ENCODE peak calls at places on chromosomes 11 and 22, in ten cellular contexts. One of them, this sample, is unnamed.

GRCh38 chr11:7278314-7278917 is 26.7 kb downstream of the SYT9 start:
- DNase-seq in nephron progenitor cell: peak; percentile 30
- DNase-seq in IMR-90: peak; percentile 34
- DNase-seq in progenitor cell of endocrine pancreas: no peak
- DNase-seq in thoracic aorta: no peak
- DNase-seq in tibial nerve: no peak
- DNase-seq in upper lobe of right lung: no peak
- DNase-seq in esophagus squamous epithelium: no peak
- DNase-seq in A549: peak; percentile 42
- DNase-seq in SK-N-SH: peak; percentile 37
- DNase-seq in this sample: no peak

GRCh38 chr11:12216542-12217422 is 106.4 kb downstream of the MICAL2 start:
- DNase-seq in nephron progenitor cell: no peak
- DNase-seq in esophagus squamous epithelium: no peak
- DNase-seq in A549: no peak
- DNase-seq in upper lobe of right lung: no peak
- DNase-seq in tibial nerve: no peak
- DNase-seq in IMR-90: peak; percentile 36
- DNase-seq in progenitor cell of endocrine pancreas: no peak
- DNase-seq in thoracic aorta: no peak
- DNase-seq in SK-N-SH: peak; percentile 72
- DNase-seq in this sample: peak; percentile 37

GRCh38 chr11:94028436-94028835 is 7.3 kb downstream of the HEPHL1 start:
- DNase-seq in IMR-90: peak; percentile 81
- DNase-seq in SK-N-SH: no peak
- DNase-seq in tibial nerve: no peak
- DNase-seq in upper lobe of right lung: no peak
- DNase-seq in thoracic aorta: no peak
- DNase-seq in progenitor cell of endocrine pancreas: no peak
- DNase-seq in A549: peak; percentile 13
- DNase-seq in esophagus squamous epithelium: no peak
- DNase-seq in nephron progenitor cell: no peak
- DNase-seq in this sample: no peak

GRCh38 chr11:104731890-104732289 is 166.4 kb downstream of the CASP12 start:
- DNase-seq in tibial nerve: no peak
- DNase-seq in esophagus squamous epithelium: no peak
- DNase-seq in progenitor cell of endocrine pancreas: no peak
- DNase-seq in IMR-90: no peak
- DNase-seq in upper lobe of right lung: no peak
- DNase-seq in A549: no peak
- DNase-seq in thoracic aorta: no peak
- DNase-seq in nephron progenitor cell: no peak
- DNase-seq in SK-N-SH: no peak
- DNase-seq in this sample: no peak

GRCh38 chr11:111976614-111977140 is 39.5 kb downstream of the DIXDC1 start:
- DNase-seq in A549: no peak
- DNase-seq in SK-N-SH: no peak
- DNase-seq in progenitor cell of endocrine pancreas: no peak
- DNase-seq in tibial nerve: no peak
- DNase-seq in thoracic aorta: peak; percentile 36
- DNase-seq in IMR-90: no peak
- DNase-seq in nephron progenitor cell: no peak
- DNase-seq in upper lobe of right lung: no peak
- DNase-seq in esophagus squamous epithelium: no peak
- DNase-seq in this sample: no peak

GRCh38 chr11:78365381-78365792 is 52.2 kb downstream of the GAB2 start:
- DNase-seq in nephron progenitor cell: no peak
- DNase-seq in thoracic aorta: no peak
- DNase-seq in tibial nerve: no peak
- DNase-seq in A549: peak; percentile 41
- DNase-seq in IMR-90: no peak
- DNase-seq in esophagus squamous epithelium: no peak
- DNase-seq in progenitor cell of endocrine pancreas: peak; percentile 12
- DNase-seq in upper lobe of right lung: no peak
- DNase-seq in SK-N-SH: no peak
- DNase-seq in this sample: no peak

GRCh38 chr22:49119551-49119952 is 708.1 kb downstream of the BRD1 start:
- DNase-seq in progenitor cell of endocrine pancreas: no peak
- DNase-seq in upper lobe of right lung: no peak
- DNase-seq in IMR-90: no peak
- DNase-seq in SK-N-SH: no peak
- DNase-seq in thoracic aorta: peak; percentile 34
- DNase-seq in A549: no peak
- DNase-seq in nephron progenitor cell: peak; percentile 32
- DNase-seq in tibial nerve: no peak
- DNase-seq in esophagus squamous epithelium: no peak
- DNase-seq in this sample: peak; percentile 36

GRCh38 chr11:121406291-121406690 is 45.8 kb upstream of the SORL1 start:
- DNase-seq in IMR-90: no peak
- DNase-seq in progenitor cell of endocrine pancreas: no peak
- DNase-seq in upper lobe of right lung: no peak
- DNase-seq in A549: no peak
- DNase-seq in esophagus squamous epithelium: no peak
- DNase-seq in thoracic aorta: no peak
- DNase-seq in tibial nerve: no peak
- DNase-seq in nephron progenitor cell: no peak
- DNase-seq in SK-N-SH: no peak
- DNase-seq in this sample: no peak

GRCh38 chr22:19632671-19633148 is 81.6 kb upstream of the SEPTIN5 start:
- DNase-seq in IMR-90: no peak
- DNase-seq in SK-N-SH: peak; percentile 7
- DNase-seq in tibial nerve: no peak
- DNase-seq in esophagus squamous epithelium: no peak
- DNase-seq in progenitor cell of endocrine pancreas: no peak
- DNase-seq in thoracic aorta: no peak
- DNase-seq in A549: no peak
- DNase-seq in upper lobe of right lung: no peak
- DNase-seq in nephron progenitor cell: no peak
- DNase-seq in this sample: no peak

GRCh38 chr11:120514541-120515121 is 3.1 kb downstream of the GRIK4 start:
- DNase-seq in nephron progenitor cell: no peak
- DNase-seq in A549: no peak
- DNase-seq in esophagus squamous epithelium: no peak
- DNase-seq in thoracic aorta: no peak
- DNase-seq in SK-N-SH: no peak
- DNase-seq in progenitor cell of endocrine pancreas: no peak
- DNase-seq in IMR-90: no peak
- DNase-seq in tibial nerve: no peak
- DNase-seq in upper lobe of right lung: peak; percentile 56
- DNase-seq in this sample: no peak

GRCh38 chr22:50459443-50460140 is 15.2 kb downstream of the SBF1 start:
- DNase-seq in progenitor cell of endocrine pancreas: no peak
- DNase-seq in SK-N-SH: no peak
- DNase-seq in IMR-90: no peak
- DNase-seq in thoracic aorta: no peak
- DNase-seq in A549: no peak
- DNase-seq in tibial nerve: no peak
- DNase-seq in esophagus squamous epithelium: no peak
- DNase-seq in upper lobe of right lung: no peak
- DNase-seq in nephron progenitor cell: no peak
- DNase-seq in this sample: no peak

GRCh38 chr11:31645747-31646146 is 136.2 kb downstream of the ELP4 start:
- DNase-seq in IMR-90: peak; percentile 88
- DNase-seq in nephron progenitor cell: no peak
- DNase-seq in upper lobe of right lung: no peak
- DNase-seq in esophagus squamous epithelium: no peak
- DNase-seq in SK-N-SH: no peak
- DNase-seq in A549: peak; percentile 76
- DNase-seq in tibial nerve: no peak
- DNase-seq in thoracic aorta: no peak
- DNase-seq in progenitor cell of endocrine pancreas: no peak
- DNase-seq in this sample: no peak

GRCh38 chr11:118046964-118047700 is 29.7 kb upstream of the TMPRSS4 start:
- DNase-seq in nephron progenitor cell: no peak
- DNase-seq in progenitor cell of endocrine pancreas: no peak
- DNase-seq in IMR-90: no peak
- DNase-seq in tibial nerve: no peak
- DNase-seq in thoracic aorta: no peak
- DNase-seq in upper lobe of right lung: no peak
- DNase-seq in A549: no peak
- DNase-seq in SK-N-SH: no peak
- DNase-seq in esophagus squamous epithelium: no peak
- DNase-seq in this sample: no peak

GRCh38 chr11:86176165-86176884 is 68.2 kb upstream of the EED start:
- DNase-seq in upper lobe of right lung: no peak
- DNase-seq in thoracic aorta: no peak
- DNase-seq in nephron progenitor cell: no peak
- DNase-seq in SK-N-SH: no peak
- DNase-seq in A549: no peak
- DNase-seq in tibial nerve: no peak
- DNase-seq in esophagus squamous epithelium: no peak
- DNase-seq in IMR-90: peak; percentile 52
- DNase-seq in progenitor cell of endocrine pancreas: no peak
- DNase-seq in this sample: no peak

DNA sequence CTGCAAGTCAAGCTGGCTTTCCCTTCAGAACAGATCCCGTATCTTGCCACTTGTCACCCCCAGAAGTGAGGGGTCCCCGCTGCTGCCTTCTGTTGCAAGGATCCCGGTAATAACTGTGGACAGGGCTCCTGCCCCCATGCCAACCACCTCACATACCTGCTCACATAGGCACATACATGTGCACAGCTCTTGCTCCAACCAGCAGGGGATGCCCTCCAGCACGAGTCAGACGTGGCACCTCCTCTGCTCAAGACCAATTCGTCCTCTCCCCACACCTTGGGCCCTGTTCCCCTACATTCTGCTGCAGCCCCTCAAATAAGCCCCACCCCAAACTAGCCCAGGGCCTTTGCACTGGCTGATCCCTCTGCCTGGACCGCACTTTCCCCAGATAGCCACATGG is 163.3 kb downstream of the CRYBB2 start:
- DNase-seq in tibial nerve: no peak
- DNase-seq in IMR-90: no peak
- DNase-seq in upper lobe of right lung: no peak
- DNase-seq in progenitor cell of endocrine pancreas: no peak
- DNase-seq in nephron progenitor cell: no peak
- DNase-seq in esophagus squamous epithelium: no peak
- DNase-seq in SK-N-SH: no peak
- DNase-seq in thoracic aorta: no peak
- DNase-seq in A549: no peak
- DNase-seq in this sample: no peak
- TF ChIP-seq CTCF in tibial nerve: no peak
- TF ChIP-seq CTCF in IMR-90: peak; percentile 4
- TF ChIP-seq CTCF in upper lobe of right lung: no peak
- TF ChIP-seq CTCF in progenitor cell of endocrine pancreas: no peak
- TF ChIP-seq CTCF in nephron progenitor cell: no peak
- TF ChIP-seq CTCF in esophagus squamous epithelium: no peak
- TF ChIP-seq CTCF in SK-N-SH: no peak
- TF ChIP-seq CTCF in thoracic aorta: no peak
- TF ChIP-seq CTCF in A549: no peak
- TF ChIP-seq CTCF in this sample: peak; percentile 27

GRCh38 chr11:116895053-116895757 is 57.8 kb upstream of the APOA1 start:
- DNase-seq in IMR-90: no peak
- DNase-seq in tibial nerve: peak; percentile 27
- DNase-seq in esophagus squamous epithelium: no peak
- DNase-seq in A549: peak; percentile 11
- DNase-seq in upper lobe of right lung: no peak
- DNase-seq in SK-N-SH: peak; percentile 28
- DNase-seq in nephron progenitor cell: peak; percentile 38
- DNase-seq in thoracic aorta: no peak
- DNase-seq in progenitor cell of endocrine pancreas: no peak
- DNase-seq in this sample: no peak
- TF ChIP-seq CTCF in IMR-90: peak; percentile 29
- TF ChIP-seq CTCF in tibial nerve: peak; percentile 11
- TF ChIP-seq CTCF in esophagus squamous epithelium: peak; percentile 30
- TF ChIP-seq CTCF in A549: no peak
- TF ChIP-seq CTCF in upper lobe of right lung: peak; percentile 27
- TF ChIP-seq CTCF in SK-N-SH: peak; percentile 40
- TF ChIP-seq CTCF in nephron progenitor cell: peak; percentile 40
- TF ChIP-seq CTCF in thoracic aorta: peak; percentile 25
- TF ChIP-seq CTCF in progenitor cell of endocrine pancreas: peak; percentile 56
- TF ChIP-seq CTCF in this sample: peak; percentile 58

GRCh38 chr11:63020671-63021255 is 5.1 kb upstream of the SLC22A8 start:
- DNase-seq in nephron progenitor cell: peak; percentile 31
- DNase-seq in upper lobe of right lung: no peak
- DNase-seq in tibial nerve: no peak
- DNase-seq in esophagus squamous epithelium: no peak
- DNase-seq in A549: peak; percentile 31
- DNase-seq in thoracic aorta: no peak
- DNase-seq in progenitor cell of endocrine pancreas: no peak
- DNase-seq in IMR-90: no peak
- DNase-seq in SK-N-SH: peak; percentile 45
- DNase-seq in this sample: no peak
- TF ChIP-seq CTCF in nephron progenitor cell: peak; percentile 52
- TF ChIP-seq CTCF in upper lobe of right lung: peak; percentile 27
- TF ChIP-seq CTCF in tibial nerve: no peak
- TF ChIP-seq CTCF in esophagus squamous epithelium: peak; percentile 13
- TF ChIP-seq CTCF in A549: peak; percentile 34
- TF ChIP-seq CTCF in thoracic aorta: no peak
- TF ChIP-seq CTCF in progenitor cell of endocrine pancreas: peak; percentile 57
- TF ChIP-seq CTCF in IMR-90: peak; percentile 37
- TF ChIP-seq CTCF in SK-N-SH: peak; percentile 51
- TF ChIP-seq CTCF in this sample: peak; percentile 31

GRCh38 chr11:133910101-133910500 is 46.7 kb downstream of the IGSF9B start:
- DNase-seq in upper lobe of right lung: no peak
- DNase-seq in thoracic aorta: no peak
- DNase-seq in IMR-90: no peak
- DNase-seq in nephron progenitor cell: no peak
- DNase-seq in A549: no peak
- DNase-seq in tibial nerve: no peak
- DNase-seq in progenitor cell of endocrine pancreas: no peak
- DNase-seq in esophagus squamous epithelium: no peak
- DNase-seq in SK-N-SH: no peak
- DNase-seq in this sample: no peak

GRCh38 chr11:133908827-133909226 is 47.9 kb downstream of the IGSF9B start:
- DNase-seq in thoracic aorta: no peak
- DNase-seq in IMR-90: no peak
- DNase-seq in SK-N-SH: no peak
- DNase-seq in esophagus squamous epithelium: no peak
- DNase-seq in progenitor cell of endocrine pancreas: no peak
- DNase-seq in nephron progenitor cell: no peak
- DNase-seq in upper lobe of right lung: no peak
- DNase-seq in tibial nerve: no peak
- DNase-seq in A549: no peak
- DNase-seq in this sample: no peak

GRCh38 chr11:133913761-133914160 is 43.0 kb downstream of the IGSF9B start:
- DNase-seq in upper lobe of right lung: no peak
- DNase-seq in SK-N-SH: no peak
- DNase-seq in esophagus squamous epithelium: no peak
- DNase-seq in progenitor cell of endocrine pancreas: no peak
- DNase-seq in nephron progenitor cell: no peak
- DNase-seq in thoracic aorta: no peak
- DNase-seq in IMR-90: no peak
- DNase-seq in A549: no peak
- DNase-seq in tibial nerve: no peak
- DNase-seq in this sample: no peak

GRCh38 chr11:133907841-133908241 is 48.9 kb downstream of the IGSF9B start:
- DNase-seq in upper lobe of right lung: peak; percentile 53
- DNase-seq in tibial nerve: no peak
- DNase-seq in progenitor cell of endocrine pancreas: no peak
- DNase-seq in nephron progenitor cell: no peak
- DNase-seq in thoracic aorta: no peak
- DNase-seq in esophagus squamous epithelium: no peak
- DNase-seq in A549: no peak
- DNase-seq in SK-N-SH: no peak
- DNase-seq in IMR-90: no peak
- DNase-seq in this sample: no peak

DNA sequence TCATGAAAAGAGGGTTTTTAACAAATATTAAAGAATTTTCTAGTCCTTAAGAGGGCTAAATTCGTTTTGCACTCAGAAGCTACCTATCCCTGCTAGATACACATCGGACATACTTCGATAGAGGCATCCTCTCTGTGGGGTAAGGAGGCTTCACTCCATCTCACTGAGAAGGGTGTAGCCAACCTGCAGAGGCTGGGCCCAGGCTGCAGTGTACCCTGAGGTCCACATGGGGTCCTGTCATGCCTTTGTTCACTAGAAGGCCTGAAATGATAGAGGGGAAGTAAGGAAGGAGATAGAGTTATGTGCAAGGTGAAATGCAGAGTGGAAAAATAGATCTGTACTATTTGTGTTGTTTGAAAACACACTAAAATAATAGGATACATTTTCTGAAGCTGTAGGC is 45.6 kb downstream of the IGSF9B start:
- DNase-seq in tibial nerve: no peak
- DNase-seq in IMR-90: no peak
- DNase-seq in nephron progenitor cell: no peak
- DNase-seq in upper lobe of right lung: no peak
- DNase-seq in progenitor cell of endocrine pancreas: no peak
- DNase-seq in thoracic aorta: no peak
- DNase-seq in SK-N-SH: peak; percentile 61
- DNase-seq in A549: peak; percentile 13
- DNase-seq in esophagus squamous epithelium: no peak
- DNase-seq in this sample: no peak
- TF ChIP-seq CTCF in tibial nerve: no peak
- TF ChIP-seq CTCF in IMR-90: no peak
- TF ChIP-seq CTCF in nephron progenitor cell: no peak
- TF ChIP-seq CTCF in upper lobe of right lung: no peak
- TF ChIP-seq CTCF in progenitor cell of endocrine pancreas: peak; percentile 39
- TF ChIP-seq CTCF in thoracic aorta: no peak
- TF ChIP-seq CTCF in SK-N-SH: no peak
- TF ChIP-seq CTCF in A549: no peak
- TF ChIP-seq CTCF in esophagus squamous epithelium: no peak
- TF ChIP-seq CTCF in this sample: no peak

This sample was measured in heart right ventricle.